ENCODE peak calls at places on chromosomes 12 and 14, in four cellular contexts. O is SK-N-SH, T is H1, D is K562. Z is an unnamed sample.

GRCh38 chr14:54339771-54340170 is 57.0 kb upstream of the CDKN3 start:
- DNase-seq in O (no peak), T (no peak), D (no peak), Z (no peak)

GRCh38 chr12:43306066-43306465 is 245.9 kb downstream of the ADAMTS20 start:
- DNase-seq in O (no peak), T (no peak), D (no peak), Z (no peak)

GRCh38 chr14:89179891-89180404 is 237.1 kb downstream of the FOXN3 start:
- DNase-seq in O (no peak), T (no peak), D (no peak), Z (no peak)

GRCh38 chr12:52585951-52586350 is 12.3 kb upstream of the KRT74 start:
- DNase-seq in O (no peak), T (no peak), D (no peak), Z (no peak)

GRCh38 chr14:26729851-26730250 is 132.0 kb upstream of the NOVA1 start:
- DNase-seq in O (no peak), T (no peak), D (no peak), Z (no peak)

GRCh38 chr12:80086025-80086424 is 13.3 kb upstream of the OTOGL start:
- DNase-seq in O (no peak), T (no peak), D (no peak), Z (no peak)

GRCh38 chr12:111184161-111184560 is 184.7 kb downstream of the PHETA1 start:
- DNase-seq in O (no peak), T (no peak), D (no peak), Z (no peak)

GRCh38 chr12:53492830-53493609 is 6.2 kb downstream of the MAP3K12 start:
- DNase-seq in O (peak), T (peak), D (peak), Z (peak)

GRCh38 chr12:112370156-112370555 is 12.1 kb downstream of the HECTD4 start:
- DNase-seq in O (no peak), T (no peak), D (no peak), Z (no peak)

GRCh38 chr12:46388427-46388992 is 15.9 kb upstream of the SLC38A2 start:
- DNase-seq in O (no peak), T (no peak), D (no peak), Z (peak)

GRCh38 chr12:55743967-55744931 is 1.3 kb downstream of the GDF11 start:
- DNase-seq in O (peak), T (no peak), D (peak), Z (no peak)

GRCh38 chr12:47707905-47708543 is 2.2 kb upstream of the RPAP3 start:
- DNase-seq in O (no peak), T (no peak), D (no peak), Z (no peak)

GRCh38 chr12:130704606-130705005 is 11.5 kb downstream of the RIMBP2 start:
- DNase-seq in O (peak), T (no peak), D (no peak), Z (no peak)

GRCh38 chr12:14635776-14636175 is 60.6 kb downstream of the GUCY2C start:
- DNase-seq in O (no peak), T (no peak), D (no peak), Z (no peak)

GRCh38 chr12:46470039-46470627 is 97.6 kb upstream of the SLC38A2 start:
- DNase-seq in O (no peak), T (no peak), D (no peak), Z (no peak)

GRCh38 chr12:95763809-95764253 is 26.7 kb downstream of the NTN4 start:
- DNase-seq in O (no peak), T (no peak), D (no peak), Z (no peak)

GRCh38 chr14:35438910-35439713 is 34.6 kb upstream of the NFKBIA start:
- DNase-seq in O (peak), T (no peak), D (no peak), Z (peak)

GRCh38 chr12:96230646-96231045 is 36.5 kb downstream of the ELK3 start:
- DNase-seq in O (no peak), T (no peak), D (no peak), Z (no peak)

GRCh38 chr12:50933459-50934124 is 18.8 kb upstream of the HIGD1C start:
- DNase-seq in O (no peak), T (no peak), D (peak), Z (no peak)

GRCh38 chr12:12902036-12902435 is 10.7 kb downstream of the GPRC5A start:
- DNase-seq in O (no peak), T (no peak), D (no peak), Z (no peak)

GRCh38 chr12:26266881-26267280 is 71.5 kb downstream of the SSPN start:
- DNase-seq in O (no peak), T (no peak), D (no peak), Z (no peak)

GRCh38 chr12:94049718-94050117 is 98.7 kb upstream of the PLXNC1 start:
- DNase-seq in O (peak), T (no peak), D (no peak), Z (no peak)

GRCh38 chr12:128365831-128366231 is 98.9 kb downstream of the TMEM132C start:
- DNase-seq in O (no peak), T (no peak), D (no peak), Z (no peak)

GRCh38 chr12:101653030-101653429 is 44.4 kb upstream of the CHPT1 start:
- DNase-seq in O (no peak), T (no peak), D (no peak), Z (no peak)

GRCh38 chr12:41556176-41556575 is 368.1 kb downstream of the PDZRN4 start:
- DNase-seq in O (no peak), T (no peak), D (no peak), Z (no peak)

GRCh38 chr12:53733051-53733812 is 6.0 kb upstream of the CALCOCO1 start:
- DNase-seq in O (no peak), T (no peak), D (no peak), Z (no peak)

GRCh38 chr12:69266045-69266635 is 26.8 kb downstream of the CPSF6 start:
- DNase-seq in O (no peak), T (no peak), D (no peak), Z (no peak)

GRCh38 chr14:57502581-57503254 is 9.1 kb upstream of the CCDC198 start:
- DNase-seq in O (no peak), T (no peak), D (no peak), Z (no peak)

GRCh38 chr12:3961573-3961972 is 88.4 kb upstream of the PARP11 start:
- DNase-seq in O (no peak), T (no peak), D (no peak), Z (no peak)

GRCh38 chr14:95674613-95675012 is 11.6 kb upstream of the TCL1B start:
- DNase-seq in O (no peak), T (no peak), D (no peak), Z (no peak)

GRCh38 chr12:16568873-16569272 is 37.1 kb downstream of the LMO3 start:
- DNase-seq in O (no peak), T (no peak), D (no peak), Z (peak)

GRCh38 chr14:100030441-100031153 is 34.6 kb upstream of the EVL start:
- DNase-seq in O (no peak), T (no peak), D (no peak), Z (no peak)

GRCh38 chr12:58414398-58414871 is 473.1 kb downstream of the ATP23 start:
- DNase-seq in O (no peak), T (no peak), D (no peak), Z (no peak)

GRCh38 chr12:867905-868304 is 81.6 kb downstream of the RAD52 start:
- DNase-seq in O (no peak), T (no peak), D (no peak), Z (no peak)

GRCh38 chr14:76812093-76812421 is 625 bp downstream of the ANGEL1 start:
- DNase-seq in O (no peak), T (no peak), D (no peak), Z (no peak)
- TF ChIP-seq NRF1 in O (no peak), T (no peak), D (no peak), Z (no peak)

GRCh38 chr14:83170165-83170564 is 1636.5 kb upstream of the SEL1L start:
- DNase-seq in O (no peak), T (no peak), D (no peak), Z (no peak)
- TF ChIP-seq NRF1 in O (no peak), T (no peak), D (no peak), Z (no peak)

GRCh38 chr12:82176016-82176415 is 182.2 kb downstream of the CCDC59 start:
- DNase-seq in O (no peak), T (no peak), D (no peak), Z (no peak)

GRCh38 chr12:82174936-82175335 is 183.3 kb downstream of the CCDC59 start:
- DNase-seq in O (no peak), T (no peak), D (no peak), Z (no peak)

GRCh38 chr12:82174383-82174782 is 183.8 kb downstream of the CCDC59 start:
- DNase-seq in O (no peak), T (no peak), D (no peak), Z (no peak)

GRCh38 chr12:82182601-82183000 is 175.6 kb downstream of the CCDC59 start:
- DNase-seq in O (no peak), T (no peak), D (no peak), Z (no peak)

DNA sequence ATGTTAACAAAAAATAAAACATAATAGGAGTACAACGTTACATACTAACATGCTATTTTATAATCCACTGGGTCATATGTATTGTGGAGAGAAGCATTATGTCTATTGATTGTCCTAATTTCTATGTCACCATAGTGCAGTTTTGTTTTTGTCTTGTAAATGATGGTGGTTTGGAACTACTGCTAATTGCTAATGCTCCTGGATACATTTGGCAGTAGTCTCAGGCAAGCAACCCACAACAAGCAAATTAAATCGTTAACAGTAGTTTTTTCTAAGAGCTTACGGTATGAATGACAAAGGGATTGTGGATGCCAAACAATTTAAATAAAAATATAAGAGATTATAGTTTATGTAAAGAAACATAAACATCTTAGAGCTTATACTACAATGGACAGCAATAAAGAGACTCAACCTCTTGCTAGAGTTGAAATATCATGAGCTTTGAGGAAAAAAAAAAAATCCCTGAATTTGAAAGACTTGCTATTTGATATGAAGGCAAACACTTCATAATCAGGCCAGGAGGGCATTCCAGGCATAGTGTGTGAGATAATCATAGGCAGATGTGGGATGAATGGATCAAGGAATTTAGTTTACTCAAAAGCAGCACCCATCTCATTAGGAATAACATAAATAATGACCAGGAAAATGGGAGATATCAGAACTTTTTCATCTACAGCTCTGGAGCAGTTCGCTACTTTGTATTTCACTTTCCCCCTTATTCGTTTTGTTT is 181.3 kb downstream of the CCDC59 start:
- DNase-seq in O (no peak), T (no peak), D (no peak), Z (no peak)
- TF ChIP-seq NRF1 in O (no peak), T (no peak), D (no peak), Z (no peak)

DNA sequence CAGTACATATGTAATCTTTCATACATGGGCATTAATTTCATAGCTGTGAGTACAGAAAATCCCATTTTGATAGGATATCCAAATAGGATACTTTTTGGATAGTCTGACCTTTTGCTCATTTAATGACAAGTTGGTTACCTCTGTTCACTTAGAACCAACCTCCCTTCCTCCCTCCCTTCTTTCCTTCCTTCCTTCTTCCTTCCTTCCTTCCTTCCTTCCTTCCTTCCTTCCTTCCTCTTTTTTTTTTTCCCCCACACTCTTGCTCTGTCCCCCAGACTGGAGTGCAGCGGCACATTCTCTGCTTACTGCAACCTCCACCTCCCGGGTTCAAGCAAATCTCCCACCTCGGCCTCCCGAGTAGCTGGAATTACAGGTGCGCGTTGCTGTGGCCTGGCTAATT is 162.9 kb downstream of the FUT8 start:
- DNase-seq in O (no peak), T (no peak), D (no peak), Z (no peak)
- TF ChIP-seq NRF1 in O (no peak), T (no peak), D (no peak), Z (no peak)

GRCh38 chr14:41490323-41490722 is 116.4 kb upstream of the LRFN5 start:
- DNase-seq in O (no peak), T (no peak), D (no peak), Z (no peak)

GRCh38 chr14:41482861-41483260 is 123.8 kb upstream of the LRFN5 start:
- DNase-seq in O (no peak), T (no peak), D (no peak), Z (no peak)

DNA sequence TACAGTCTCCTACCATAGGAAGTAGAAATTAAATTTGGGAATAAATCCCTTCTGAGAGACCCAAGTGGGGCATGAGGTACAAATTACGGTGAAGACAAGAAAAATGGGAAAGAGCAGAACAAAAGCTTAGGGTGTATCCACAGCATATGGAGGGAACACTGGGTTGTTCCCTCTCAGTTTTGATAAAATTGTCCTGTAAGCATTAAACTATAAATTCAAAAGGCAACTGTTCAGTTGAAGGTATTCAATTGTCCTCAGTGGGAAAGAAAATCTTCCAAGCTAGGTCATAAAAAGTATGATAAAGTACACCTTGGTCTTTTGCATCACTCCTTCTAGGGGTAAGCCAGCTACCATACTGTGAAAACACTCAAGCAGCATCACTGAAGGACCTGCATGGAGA is 118.3 kb upstream of the LRFN5 start:
- DNase-seq in O (no peak), T (no peak), D (no peak), Z (no peak)
- TF ChIP-seq NRF1 in O (no peak), T (no peak), D (no peak), Z (no peak)

GRCh38 chr14:24952851-24953666 is 96.9 kb downstream of the STXBP6 start:
- DNase-seq in O (peak), T (no peak), D (no peak), Z (no peak)
- TF ChIP-seq NRF1 in O (no peak), T (no peak), D (no peak), Z (no peak)

DNA sequence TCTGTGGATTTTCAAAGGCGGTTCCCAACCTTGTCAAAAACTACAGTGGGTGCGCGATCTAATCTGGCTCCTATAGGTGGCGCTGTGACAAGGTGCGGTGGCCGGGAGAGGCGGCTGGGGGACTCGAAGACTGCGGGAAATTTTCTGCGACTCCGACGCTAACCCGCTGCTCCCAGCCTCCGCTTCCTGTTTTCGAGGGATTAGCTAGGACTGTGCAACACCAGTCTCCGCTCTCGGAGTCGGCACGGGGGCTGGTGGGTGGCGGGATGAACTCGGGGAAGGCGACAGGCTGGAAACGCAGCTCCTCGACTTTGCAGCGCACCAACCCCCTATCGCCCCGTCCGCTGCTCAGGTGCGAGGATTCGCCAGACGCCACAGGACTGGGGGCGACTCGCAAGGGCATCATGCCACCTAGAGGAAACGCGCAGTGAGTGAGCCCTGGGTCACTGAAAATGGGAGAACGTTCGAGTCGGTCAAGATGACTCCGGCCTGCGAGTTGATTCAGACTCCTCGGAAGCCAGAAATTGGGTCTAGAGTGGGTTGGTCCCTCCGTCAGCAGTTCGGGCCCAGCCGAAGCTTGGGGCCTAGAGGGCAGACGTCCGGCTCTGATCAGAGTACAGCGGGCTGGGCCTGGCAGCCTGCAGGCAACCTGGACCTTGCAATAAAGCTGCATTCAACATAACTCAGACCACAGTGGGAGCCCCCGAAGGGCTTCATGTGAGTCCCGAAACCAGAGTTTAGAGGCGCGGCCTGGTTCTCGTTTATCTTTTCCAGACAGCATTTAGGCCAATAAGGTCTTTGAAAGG is 5.5 kb upstream of the PAX9 start:
- DNase-seq in O (peak), T (no peak), D (no peak), Z (no peak)
- TF ChIP-seq NRF1 in O (no peak), T (no peak), D (no peak), Z (no peak)

Z was measured in GM12878.